ENCODE peak calls at places on chromosomes 2 and 18, in four cellular contexts. W is stomach, L is thoracic aorta, V is sigmoid colon. M is an unnamed sample.

GRCh38 chr2:189485146-189485545 is 43.9 kb downstream of the WDR75 start:
- DNase-seq in W (no peak), L (no peak), V (no peak), M (no peak)

GRCh38 chr2:121626777-121627524 is 22.3 kb downstream of the CLASP1 start:
- DNase-seq in W (peak), L (no peak), V (peak), M (no peak)

GRCh38 chr2:181674466-181674865 is 5.9 kb downstream of the NEUROD1 start:
- DNase-seq in W (no peak), L (no peak), V (no peak), M (no peak)

GRCh38 chr2:72968286-72968685 is 51.0 kb downstream of the EMX1 start:
- DNase-seq in W (no peak), L (no peak), V (no peak), M (no peak)

GRCh38 chr2:240519396-240520142 is 38.2 kb downstream of the ANKMY1 start:
- DNase-seq in W (no peak), L (no peak), V (no peak), M (peak)

GRCh38 chr2:127620867-127621266 is 25.1 kb upstream of the GPR17 start:
- DNase-seq in W (no peak), L (no peak), V (peak), M (peak)

GRCh38 chr2:40155728-40156127 is 296.2 kb downstream of the SLC8A1 start:
- DNase-seq in W (no peak), L (no peak), V (no peak), M (no peak)

GRCh38 chr2:172162225-172162733 is 59.6 kb upstream of the DLX2 start:
- DNase-seq in W (no peak), L (no peak), V (no peak), M (no peak)

GRCh38 chr2:12412898-12413305 is 303.8 kb upstream of the TRIB2 start:
- DNase-seq in W (no peak), L (no peak), V (no peak), M (no peak)

GRCh38 chr2:227183657-227184367 is 19.4 kb downstream of the COL4A3 start:
- DNase-seq in W (no peak), L (no peak), V (no peak), M (no peak)

GRCh38 chr2:218964041-218964771 is 4.7 kb downstream of the CDK5R2 start:
- DNase-seq in W (no peak), L (no peak), V (no peak), M (peak)

GRCh38 chr2:199747427-199747826 is 103.6 kb downstream of the FTCDNL1 start:
- DNase-seq in W (no peak), L (no peak), V (no peak), M (no peak)

GRCh38 chr18:993560-993959 is 88.9 kb downstream of the ADCYAP1 start:
- DNase-seq in W (no peak), L (no peak), V (no peak), M (no peak)

GRCh38 chr2:46650556-46651001 is 171.2 kb downstream of the TMEM247 start:
- DNase-seq in W (peak), L (peak), V (peak), M (no peak)

GRCh38 chr2:37713258-37713700 is 41.8 kb upstream of the CDC42EP3 start:
- DNase-seq in W (no peak), L (no peak), V (no peak), M (no peak)

DNA sequence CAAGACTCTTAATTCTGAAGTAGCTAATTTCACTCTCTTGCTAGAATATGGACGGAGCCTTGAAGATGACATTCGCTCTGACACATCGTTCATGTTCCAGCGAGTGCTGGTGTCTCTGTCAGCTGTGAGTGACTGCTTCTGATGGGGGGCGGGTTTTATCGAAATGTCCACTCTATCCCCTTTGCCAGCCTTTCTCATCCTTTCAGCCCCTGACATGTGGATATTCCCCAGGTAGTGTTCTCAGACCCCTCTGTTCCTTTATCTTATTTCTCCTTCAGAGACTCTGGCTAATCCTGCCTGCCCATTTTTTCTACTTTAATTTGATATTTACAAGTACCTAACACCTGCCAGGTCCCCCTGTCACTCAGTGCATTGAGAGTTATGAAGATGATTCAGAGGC is 18.9 kb upstream of the GMCL1 start:
- DNase-seq in W (no peak), L (no peak), V (no peak), M (no peak)
- H3K27ac ChIP-seq in W (no peak), L (no peak), V (no peak), M (no peak)

GRCh38 chr2:30371028-30371708 is 75.9 kb upstream of the LCLAT1 start:
- DNase-seq in W (no peak), L (no peak), V (no peak), M (no peak)
- H3K27ac ChIP-seq in W (no peak), L (peak), V (no peak), M (no peak)

GRCh38 chr18:58991127-58991798 is 126.6 kb downstream of the ZNF532 start:
- DNase-seq in W (no peak), L (no peak), V (no peak), M (no peak)
- H3K27ac ChIP-seq in W (peak), L (peak), V (no peak), M (peak)

DNA sequence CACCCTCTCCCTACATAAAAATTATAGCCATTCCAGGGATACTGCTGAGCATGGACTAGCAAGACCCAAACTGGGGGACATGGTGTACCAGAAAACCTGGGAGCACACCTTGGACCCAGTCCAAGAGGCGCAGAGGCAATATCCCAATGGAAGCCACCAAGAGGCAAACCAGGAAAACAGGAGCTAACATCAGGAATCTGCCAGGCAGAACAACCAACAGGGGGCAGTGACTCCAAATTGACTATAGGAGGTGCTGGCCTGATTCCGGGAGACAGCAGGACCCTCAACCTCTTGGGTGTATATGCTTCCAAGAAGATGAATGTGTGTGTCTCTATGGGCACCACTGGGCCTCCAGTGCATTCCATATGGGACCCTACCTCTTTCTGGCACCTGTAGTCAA is 172.7 kb upstream of the ARL4C start:
- DNase-seq in W (no peak), L (no peak), V (no peak), M (no peak)
- H3K27ac ChIP-seq in W (no peak), L (no peak), V (no peak), M (no peak)

DNA sequence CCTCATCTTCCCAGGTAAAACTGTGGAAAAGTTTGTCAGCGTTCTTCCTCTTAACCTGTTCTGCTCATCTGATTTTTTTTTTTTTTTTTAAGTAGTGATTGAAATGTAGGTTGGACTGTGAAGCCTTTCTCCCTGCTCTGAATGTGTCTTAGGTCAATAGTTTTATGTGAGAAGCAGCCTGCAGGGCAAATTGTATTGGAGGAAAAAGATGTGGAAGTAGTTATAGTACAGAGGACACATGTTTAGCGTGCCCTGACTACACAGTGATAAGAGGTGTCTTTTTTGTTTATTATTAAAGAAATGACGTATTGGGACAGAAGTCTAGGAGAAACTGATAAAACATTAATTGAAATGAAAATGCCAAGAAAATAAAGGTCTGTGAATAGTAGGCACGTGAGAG is 1.5 kb downstream of the MTA3 start:
- DNase-seq in W (no peak), L (no peak), V (no peak), M (no peak)
- H3K27ac ChIP-seq in W (peak), L (no peak), V (peak), M (no peak)

GRCh38 chr2:230691005-230691647 is 21.5 kb upstream of the CAB39 start:
- DNase-seq in W (no peak), L (no peak), V (no peak), M (no peak)
- H3K27ac ChIP-seq in W (no peak), L (no peak), V (no peak), M (no peak)

DNA sequence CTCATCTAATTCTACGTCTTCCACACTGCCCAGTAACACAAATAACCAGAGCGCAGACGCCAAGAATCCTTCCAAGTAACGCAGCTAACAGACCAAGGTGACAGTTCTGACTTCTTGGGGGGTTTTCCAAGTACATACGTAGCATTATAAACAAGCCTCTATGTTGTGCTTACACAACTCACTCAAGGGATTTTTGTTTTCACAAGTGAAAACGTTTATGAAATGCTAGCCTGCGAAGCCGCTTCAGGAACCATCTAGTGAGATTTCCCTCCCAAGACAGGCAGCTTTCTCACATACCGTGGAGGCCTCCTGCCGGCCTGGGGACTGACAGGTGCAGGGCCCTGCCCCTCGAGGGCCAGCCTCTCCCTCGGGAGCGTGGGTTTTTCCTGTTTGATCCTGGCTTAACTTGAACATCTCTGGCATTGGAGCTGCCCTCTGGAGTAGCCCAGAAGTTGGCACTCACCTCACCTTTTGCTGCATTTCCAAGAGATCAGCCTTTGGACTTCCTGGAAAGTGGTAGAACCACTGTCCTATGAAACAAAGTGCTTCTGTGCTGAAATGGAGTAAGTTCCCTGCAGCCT is 151.1 kb downstream of the MBP start:
- DNase-seq in W (peak), L (no peak), V (no peak), M (peak)
- H3K27ac ChIP-seq in W (peak), L (no peak), V (no peak), M (no peak)